ENCODE peak calls at places on chromosomes 16 and 17, in seven cellular contexts. A, R, I, N, Q, C and B are unnamed samples.
A peak's percentile ranks its signal among the peaks of the same experiment; 100 is the strongest.

GRCh38 chr17:72614476-72614870 is 478.0 kb downstream of the SLC39A11 start:
- DNase-seq in I (no peak), Q (no peak), C (no peak), R (no peak), A (no peak), N (no peak), B (no peak)

GRCh38 chr17:51703364-51704341 is 443.3 kb downstream of the UTP18 start:
- DNase-seq in C (no peak), A (no peak), N (no peak), Q (no peak), I (no peak), R (no peak), B (no peak)

GRCh38 chr16:72021043-72021442 is 12.5 kb downstream of the DHODH start:
- DNase-seq in A (no peak), C (no peak), R (no peak), N (no peak), I (no peak), Q (no peak), B (no peak)

GRCh38 chr17:68356520-68356919 is 65.2 kb downstream of the ARSG start:
- DNase-seq in R (no peak), Q (peak; percentile 59), I (peak; percentile 48), N (peak; percentile 92), C (no peak), A (peak; percentile 83), B (no peak)

GRCh38 chr17:57365420-57365819 is 109.1 kb downstream of the MSI2 start:
- DNase-seq in A (no peak), Q (no peak), I (no peak), N (no peak), R (no peak), C (no peak), B (peak; percentile 74)

GRCh38 chr16:28112908-28113307 is 49.4 kb upstream of the GSG1L start:
- DNase-seq in I (no peak), C (no peak), A (no peak), R (no peak), N (no peak), Q (no peak), B (no peak)

GRCh38 chr17:45918241-45918745 is 23.9 kb downstream of the MAPT start:
- DNase-seq in R (no peak), A (no peak), C (no peak), I (no peak), Q (no peak), N (no peak), B (no peak)

GRCh38 chr17:72515291-72516065 is 394.7 kb downstream of the SOX9 start:
- DNase-seq in I (no peak), Q (no peak), R (no peak), C (no peak), N (no peak), A (no peak), B (no peak)

GRCh38 chr17:27339836-27340550 is 46.1 kb downstream of the WSB1 start:
- DNase-seq in A (no peak), R (no peak), I (no peak), Q (no peak), N (no peak), C (peak; percentile 67), B (peak; percentile 57)

GRCh38 chr16:66512589-66513404 is 37.1 kb downstream of the TK2 start:
- DNase-seq in I (no peak), R (peak; percentile 71), C (peak; percentile 60), A (no peak), Q (no peak), N (no peak), B (no peak)